ENCODE peak calls at places on chromosomes 7 and 10, in four cellular contexts. F is GM12878, K is HepG2, C is K562. G is an unnamed sample.

GRCh38 chr7:55020481-55020871 is 1.7 kb downstream of the EGFR start:
- DNase-seq in C (no peak), F (no peak), K (no peak), G (no peak)

GRCh38 chr7:78326189-78326588 is 527.6 kb downstream of the PHTF2 start:
- DNase-seq in C (no peak), F (no peak), K (no peak), G (no peak)

GRCh38 chr10:63588436-63589180 is 67.4 kb downstream of the REEP3 start:
- DNase-seq in C (no peak), F (no peak), K (no peak), G (no peak)

GRCh38 chr7:140403878-140404564 is at the start of gene RAB19:
- DNase-seq in F (no peak), K (no peak), C (no peak), G (peak)

GRCh38 chr7:149720372-149721083 is 52.9 kb downstream of the ZNF467 start:
- DNase-seq in C (no peak), K (peak), F (no peak), G (no peak)

GRCh38 chr7:8411103-8411502 is 22.3 kb upstream of the NXPH1 start:
- DNase-seq in K (no peak), C (no peak), F (no peak), G (no peak)

GRCh38 chr7:51229106-51229537 is 87.5 kb downstream of the COBL start:
- DNase-seq in K (no peak), C (no peak), F (no peak), G (no peak)

GRCh38 chr7:28926871-28927597 is 31.1 kb downstream of the TRIL start:
- DNase-seq in C (peak), K (peak), F (peak), G (peak)

GRCh38 chr10:821322-821721 is 110.2 kb downstream of the LARP4B start:
- DNase-seq in C (no peak), F (no peak), K (no peak), G (no peak)

DNA sequence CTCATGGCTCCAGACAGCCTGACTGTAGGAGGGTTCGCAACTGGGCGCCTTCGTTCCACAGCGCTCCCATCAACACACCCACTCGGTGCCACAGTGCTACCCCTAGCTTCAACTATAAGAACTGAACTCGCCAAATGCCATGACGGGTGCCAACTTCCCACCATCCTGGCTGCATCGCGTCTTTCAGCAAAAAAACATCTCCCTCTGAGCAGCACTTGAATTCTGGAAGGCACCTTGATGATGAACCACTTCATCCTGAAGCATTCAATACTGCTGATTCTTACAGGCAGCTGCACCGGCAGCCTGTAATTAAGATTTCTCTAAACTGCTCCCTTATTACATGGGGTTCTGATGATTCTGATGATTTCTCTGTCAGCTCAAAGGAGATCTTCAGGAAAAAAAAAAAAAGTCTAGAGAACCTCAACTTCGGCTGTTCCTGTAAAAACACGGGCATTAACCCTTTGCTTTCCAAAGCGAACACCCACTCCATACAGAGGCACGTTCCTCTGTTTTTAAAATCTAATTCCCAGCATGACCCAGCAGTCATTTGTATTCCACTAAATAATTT is 1.2 kb downstream of the CYTH3 start:
- DNase-seq in K (no peak), C (no peak), F (no peak), G (peak)
- TF ChIP-seq ESRRA in K (no peak), C (no peak), F (no peak), G (no peak)

DNA sequence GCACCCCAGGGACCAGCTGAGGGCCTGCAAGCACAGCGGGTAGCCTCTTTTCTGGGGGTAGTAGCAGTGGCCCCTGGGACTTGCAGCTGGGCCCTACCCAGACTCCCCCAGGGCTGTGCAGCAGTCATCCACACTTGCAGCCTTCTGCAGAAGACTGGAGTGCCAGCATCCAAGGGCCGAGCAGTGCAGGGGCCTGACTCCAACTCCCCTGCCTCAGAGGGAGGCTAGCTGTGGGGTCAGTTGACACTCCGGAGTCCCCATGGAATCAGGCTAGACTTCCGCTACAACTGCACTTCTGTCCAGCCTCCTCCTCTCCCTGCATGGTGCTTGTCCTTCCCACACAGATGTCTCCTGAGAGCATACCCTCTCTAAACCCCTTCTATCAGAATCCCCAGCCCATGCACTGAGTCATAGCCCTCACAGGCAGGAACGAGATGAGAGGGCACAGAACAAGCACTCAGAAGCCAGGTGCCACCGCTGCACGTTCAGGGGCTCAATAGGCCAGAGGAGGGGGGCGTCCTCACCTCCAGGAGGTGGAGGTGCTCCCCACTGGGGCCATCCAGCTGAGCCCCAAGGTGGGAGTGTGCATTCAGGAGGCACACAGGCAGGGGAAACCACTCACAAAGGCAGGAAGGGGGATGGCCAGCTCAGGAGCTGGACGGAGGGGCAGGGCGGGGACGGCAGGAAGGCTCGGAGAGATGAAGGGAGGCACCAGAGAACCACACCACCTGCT is 7.5 kb downstream of the RASGEF1A start:
- DNase-seq in C (no peak), F (no peak), K (no peak), G (no peak)
- TF ChIP-seq ATF2 in C (no peak), F (no peak), K (no peak), G (no peak)

DNA sequence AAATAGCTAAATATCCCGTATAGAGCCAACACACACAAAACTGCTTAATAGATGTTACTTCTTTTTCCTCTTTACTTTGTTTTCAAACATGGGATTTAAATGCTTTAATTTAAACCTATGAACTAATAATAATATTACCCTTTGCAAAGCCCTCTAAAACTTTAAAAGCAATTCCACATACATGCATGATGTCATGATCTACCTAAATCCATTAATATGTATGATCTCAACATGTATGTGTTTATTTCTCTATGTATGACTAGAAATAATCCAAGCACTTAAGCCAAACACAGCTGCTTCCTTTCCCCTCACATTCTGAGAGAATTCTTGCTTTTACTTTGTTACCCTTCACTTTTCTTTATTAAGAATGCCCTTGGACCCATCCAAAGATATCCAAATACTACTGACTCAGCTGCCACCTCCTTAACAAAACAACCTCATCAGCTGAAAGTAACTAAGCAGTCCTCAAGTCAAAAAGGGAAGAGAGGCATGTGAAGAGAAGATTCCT is 266.5 kb upstream of the LRGUK start:
- DNase-seq in C (no peak), K (no peak), F (no peak), G (no peak)
- TF ChIP-seq ESRRA in C (no peak), K (no peak), F (no peak), G (no peak)

GRCh38 chr7:100170111-100170897 is 1.9 kb upstream of the GAL3ST4 start:
- DNase-seq in C (peak), K (no peak), F (no peak), G (no peak)

GRCh38 chr7:100169147-100169850 is 882 bp upstream of the GAL3ST4 start:
- DNase-seq in C (no peak), K (no peak), F (no peak), G (no peak)

GRCh38 chr7:100166966-100167911 is 1.2 kb downstream of the GAL3ST4 start:
- DNase-seq in F (no peak), C (peak), K (no peak), G (no peak)

GRCh38 chr7:100166317-100166940 is 2.0 kb downstream of the GAL3ST4 start:
- DNase-seq in C (no peak), F (no peak), K (no peak), G (no peak)

DNA sequence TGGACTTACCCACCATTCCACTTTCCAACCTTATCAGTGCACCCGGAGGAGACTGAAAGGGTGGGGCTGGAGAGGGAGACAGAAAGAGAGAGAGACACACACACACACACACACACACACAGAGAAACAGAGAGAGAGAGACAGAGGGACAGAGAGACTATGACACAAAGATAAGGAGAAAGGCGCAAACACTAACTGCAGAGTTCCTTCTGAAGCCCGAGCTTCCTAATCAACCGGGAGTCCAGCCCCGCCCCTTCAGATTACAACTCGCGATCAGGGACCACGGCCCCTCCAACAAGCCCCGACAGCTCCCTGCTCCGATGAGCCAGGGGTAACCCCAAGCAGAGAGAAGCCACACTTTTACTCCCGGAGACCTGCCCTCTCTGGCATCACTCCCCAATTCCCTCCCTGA is 499 bp downstream of the GAL3ST4 start:
- DNase-seq in C (peak), F (no peak), K (no peak), G (no peak)
- TF ChIP-seq ATF2 in C (no peak), F (no peak), K (no peak), G (no peak)

G was measured in WTC11.